ENCODE peak calls at places on chromosome 14, in four cellular contexts. One of them, this sample, is unnamed.

GRCh38 chr14:74558655-74559054 is 53.4 kb downstream of the LTBP2 start:
- DNase-seq in T follicular helper cell: no peak
- DNase-seq in AG10803: peak
- DNase-seq in NCI-H82: no peak
- DNase-seq in this sample: no peak

GRCh38 chr14:26765301-26765700 is 167.5 kb upstream of the NOVA1 start:
- DNase-seq in T follicular helper cell: no peak
- DNase-seq in AG10803: peak
- DNase-seq in NCI-H82: no peak
- DNase-seq in this sample: no peak

GRCh38 chr14:73467800-73468199 is 9.5 kb upstream of the NUMB start:
- DNase-seq in T follicular helper cell: no peak
- DNase-seq in AG10803: peak
- DNase-seq in NCI-H82: no peak
- DNase-seq in this sample: no peak

GRCh38 chr14:99554184-99554583 is 49.8 kb downstream of the CCDC85C start:
- DNase-seq in T follicular helper cell: no peak
- DNase-seq in AG10803: no peak
- DNase-seq in NCI-H82: no peak
- DNase-seq in this sample: peak

GRCh38 chr14:37650356-37651037 is 55.1 kb downstream of the TTC6 start:
- DNase-seq in T follicular helper cell: no peak
- DNase-seq in AG10803: no peak
- DNase-seq in NCI-H82: no peak
- DNase-seq in this sample: no peak

GRCh38 chr14:106459971-106460730 is 933.8 kb downstream of the TMEM121 start:
- DNase-seq in T follicular helper cell: peak
- DNase-seq in AG10803: no peak
- DNase-seq in NCI-H82: peak
- DNase-seq in this sample: no peak

GRCh38 chr14:80425686-80426085 is 214.4 kb upstream of the DIO2 start:
- DNase-seq in T follicular helper cell: no peak
- DNase-seq in AG10803: peak
- DNase-seq in NCI-H82: no peak
- DNase-seq in this sample: no peak

GRCh38 chr14:86712727-86713126 is 1182.8 kb downstream of the FLRT2 start:
- DNase-seq in T follicular helper cell: no peak
- DNase-seq in AG10803: no peak
- DNase-seq in NCI-H82: no peak
- DNase-seq in this sample: no peak

GRCh38 chr14:42804146-42804545 is 1197.5 kb downstream of the LRFN5 start:
- DNase-seq in T follicular helper cell: no peak
- DNase-seq in AG10803: no peak
- DNase-seq in NCI-H82: no peak
- DNase-seq in this sample: no peak

GRCh38 chr14:99122521-99123125 is 149.4 kb downstream of the BCL11B start:
- DNase-seq in T follicular helper cell: no peak
- DNase-seq in AG10803: no peak
- DNase-seq in NCI-H82: no peak
- DNase-seq in this sample: no peak

GRCh38 chr14:91872011-91872476 is 4.7 kb upstream of the TC2N start:
- DNase-seq in T follicular helper cell: peak
- DNase-seq in AG10803: no peak
- DNase-seq in NCI-H82: no peak
- DNase-seq in this sample: no peak

GRCh38 chr14:98018626-98019025 is 1221.4 kb downstream of the VRK1 start:
- DNase-seq in T follicular helper cell: peak
- DNase-seq in AG10803: no peak
- DNase-seq in NCI-H82: no peak
- DNase-seq in this sample: no peak

GRCh38 chr14:51823706-51824105 is 36.7 kb upstream of the GNG2 start:
- DNase-seq in T follicular helper cell: no peak
- DNase-seq in AG10803: no peak
- DNase-seq in NCI-H82: no peak
- DNase-seq in this sample: no peak

GRCh38 chr14:59511916-59512530 is 27.7 kb downstream of the JKAMP start:
- DNase-seq in T follicular helper cell: no peak
- DNase-seq in AG10803: no peak
- DNase-seq in NCI-H82: peak
- DNase-seq in this sample: peak

GRCh38 chr14:72745991-72746980 is 147.6 kb downstream of the DPF3 start:
- DNase-seq in T follicular helper cell: no peak
- DNase-seq in AG10803: peak
- DNase-seq in NCI-H82: no peak
- DNase-seq in this sample: no peak

GRCh38 chr14:36942522-36943245 is 229.7 kb downstream of the SLC25A21 start:
- DNase-seq in T follicular helper cell: no peak
- DNase-seq in AG10803: peak
- DNase-seq in NCI-H82: no peak
- DNase-seq in this sample: no peak

GRCh38 chr14:54211562-54212308 is 185.1 kb upstream of the CDKN3 start:
- DNase-seq in T follicular helper cell: no peak
- DNase-seq in AG10803: peak
- DNase-seq in NCI-H82: no peak
- DNase-seq in this sample: no peak

GRCh38 chr14:36646664-36647416 is 14.8 kb upstream of the PAX9 start:
- DNase-seq in T follicular helper cell: no peak
- DNase-seq in AG10803: peak
- DNase-seq in NCI-H82: no peak
- DNase-seq in this sample: no peak

GRCh38 chr14:66247662-66248061 is 238.5 kb upstream of the CCDC196 start:
- DNase-seq in T follicular helper cell: no peak
- DNase-seq in AG10803: no peak
- DNase-seq in NCI-H82: no peak
- DNase-seq in this sample: no peak

GRCh38 chr14:53993920-53994607 is 37.4 kb upstream of the BMP4 start:
- DNase-seq in T follicular helper cell: no peak
- DNase-seq in AG10803: no peak
- DNase-seq in NCI-H82: no peak
- DNase-seq in this sample: no peak

GRCh38 chr14:52080817-52081755 is 12.2 kb upstream of the NID2 start:
- DNase-seq in T follicular helper cell: no peak
- DNase-seq in AG10803: peak
- DNase-seq in NCI-H82: no peak
- DNase-seq in this sample: no peak

This sample was measured in head of caudate nucleus.